ENCODE peak calls at places on chromosome 1, in six cellular contexts. A is stimulated activated CD8-positive, alpha-beta memory T cell treated with anti-CD3 and anti-CD28 coated beads, Interleukin-2, amount 100 ng/mL, for 48 hours; N is mucosa of gallbladder; Z is activated CD4-positive, alpha-beta T cell treated with anti-CD3 and anti-CD28 coated beads for 48 hours; K is NCI-H2081; D is NCI-H1417. O is an unnamed sample.

GRCh38 chr1:89610457-89610991 is 22.4 kb upstream of the LRRC8C start:
- DNase-seq in A (no peak), N (no peak), Z (peak; percentile 62), K (no peak), D (no peak), O (no peak)

GRCh38 chr1:171702598-171702997 is 39.3 kb downstream of the VAMP4 start:
- DNase-seq in A (no peak), N (no peak), Z (no peak), K (no peak), D (no peak), O (no peak)

GRCh38 chr1:82589588-82589987 is 788.9 kb downstream of the ADGRL2 start:
- DNase-seq in A (no peak), N (no peak), Z (no peak), K (no peak), D (no peak), O (no peak)

GRCh38 chr1:216616425-216616824 is 106.8 kb downstream of the ESRRG start:
- DNase-seq in A (no peak), N (no peak), Z (no peak), K (peak; percentile 19), D (no peak), O (no peak)

GRCh38 chr1:165884690-165885304 is 57.4 kb downstream of the UCK2 start:
- DNase-seq in A (no peak), N (no peak), Z (no peak), K (peak; percentile 30), D (no peak), O (no peak)

GRCh38 chr1:231626951-231627614 is 493 bp downstream of the DISC1 start:
- DNase-seq in A (no peak), N (peak; percentile 48), Z (peak; percentile 58), K (peak; percentile 39), D (peak; percentile 38), O (no peak)

GRCh38 chr1:19049128-19049768 is 92.8 kb upstream of the IFFO2 start:
- DNase-seq in A (no peak), N (no peak), Z (no peak), K (no peak), D (no peak), O (no peak)

GRCh38 chr1:206568779-206569352 is 43.4 kb downstream of the EIF2D start:
- DNase-seq in A (no peak), N (no peak), Z (no peak), K (no peak), D (no peak), O (no peak)

GRCh38 chr1:43004587-43005459 is 46.2 kb upstream of the SLC2A1 start:
- DNase-seq in A (no peak), N (no peak), Z (peak; percentile 4), K (no peak), D (no peak), O (no peak)

GRCh38 chr1:162335126-162335525 is 41.5 kb downstream of the SPATA46 start:
- DNase-seq in A (no peak), N (no peak), Z (no peak), K (peak; percentile 23), D (no peak), O (no peak)